ENCODE peak calls at places on chromosomes 3 and 15, in six cellular contexts. A is stomach, G is K562, L is spleen, F is GM23338, D is HepG2. U is an unnamed sample.
A peak's percentile ranks its signal among the peaks of the same experiment; 100 is the strongest.

GRCh38 chr15:32936283-32936918 is 218.6 kb downstream of the GREM1 start:
- DNase-seq in G (peak; percentile 13), A (no peak), D (peak; percentile 16), L (no peak), F (peak; percentile 65), U (no peak)

GRCh38 chr15:71191296-71191695 is 76.0 kb downstream of the THSD4 start:
- DNase-seq in L (no peak), D (no peak), F (no peak), G (no peak), A (no peak), U (no peak)

GRCh38 chr3:76369170-76369569 is 583.8 kb upstream of the ZNF717 start:
- DNase-seq in G (no peak), F (peak; percentile 57), L (no peak), D (no peak), A (no peak), U (no peak)

GRCh38 chr3:117557469-117557868 is 847.9 kb downstream of the TUSC7 start:
- DNase-seq in A (no peak), G (no peak), L (no peak), D (no peak), F (no peak), U (no peak)

GRCh38 chr3:52798978-52799476 is 4.4 kb downstream of the ITIH3 start:
- DNase-seq in F (peak; percentile 82), A (peak; percentile 30), D (peak; percentile 41), L (no peak), G (peak; percentile 64), U (no peak)

GRCh38 chr15:100818927-100819326 is 60.7 kb upstream of the ALDH1A3 start:
- DNase-seq in D (no peak), L (no peak), F (no peak), G (no peak), A (no peak), U (no peak)

GRCh38 chr15:72358532-72359180 is 17.2 kb downstream of the HEXA start:
- DNase-seq in L (peak; percentile 79), D (peak; percentile 83), F (no peak), A (peak; percentile 37), G (peak; percentile 20), U (peak; percentile 88)

GRCh38 chr15:45522931-45523331 is 376 bp upstream of the SLC30A4 start:
- DNase-seq in A (no peak), G (no peak), F (peak; percentile 65), L (no peak), D (no peak), U (peak; percentile 78)

GRCh38 chr15:41564286-41564959 is 5.4 kb downstream of the TYRO3 start:
- DNase-seq in A (no peak), L (peak; percentile 76), G (peak; percentile 78), F (peak; percentile 87), D (peak; percentile 78), U (no peak)

GRCh38 chr3:153783106-153783505 is 338.1 kb upstream of the ARHGEF26 start:
- DNase-seq in G (no peak), F (peak; percentile 23), D (no peak), A (no peak), L (no peak), U (no peak)

GRCh38 chr3:154428369-154429206 is 1.4 kb downstream of the GPR149 start:
- DNase-seq in A (no peak), L (no peak), D (no peak), G (no peak), F (peak; percentile 72), U (no peak)

DNA sequence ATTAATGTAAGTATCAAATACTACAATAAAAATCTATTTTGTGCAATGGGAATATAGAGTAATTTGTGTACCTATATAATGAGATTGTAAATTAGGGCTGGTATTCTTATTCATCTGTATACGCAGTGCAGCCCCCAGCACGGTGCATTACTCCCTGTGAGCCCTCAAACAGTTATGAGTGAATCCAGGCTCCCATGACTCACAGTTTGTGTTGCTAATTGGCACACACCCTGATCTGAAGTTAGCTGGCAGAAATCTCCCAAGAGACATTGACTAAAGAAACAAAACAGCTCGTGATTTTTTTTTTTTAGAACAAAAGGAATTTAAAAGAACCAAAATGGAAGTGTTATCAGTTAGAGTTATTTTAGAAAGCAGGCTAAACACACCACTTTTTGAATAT is 15.7 kb downstream of the GK5 start:
- DNase-seq in D (no peak), A (no peak), G (no peak), L (no peak), F (no peak), U (no peak)
- TF ChIP-seq POLR2AphosphoS5 in D (no peak), A (peak; percentile 34), G (no peak), L (no peak), F (no peak), U (no peak)

DNA sequence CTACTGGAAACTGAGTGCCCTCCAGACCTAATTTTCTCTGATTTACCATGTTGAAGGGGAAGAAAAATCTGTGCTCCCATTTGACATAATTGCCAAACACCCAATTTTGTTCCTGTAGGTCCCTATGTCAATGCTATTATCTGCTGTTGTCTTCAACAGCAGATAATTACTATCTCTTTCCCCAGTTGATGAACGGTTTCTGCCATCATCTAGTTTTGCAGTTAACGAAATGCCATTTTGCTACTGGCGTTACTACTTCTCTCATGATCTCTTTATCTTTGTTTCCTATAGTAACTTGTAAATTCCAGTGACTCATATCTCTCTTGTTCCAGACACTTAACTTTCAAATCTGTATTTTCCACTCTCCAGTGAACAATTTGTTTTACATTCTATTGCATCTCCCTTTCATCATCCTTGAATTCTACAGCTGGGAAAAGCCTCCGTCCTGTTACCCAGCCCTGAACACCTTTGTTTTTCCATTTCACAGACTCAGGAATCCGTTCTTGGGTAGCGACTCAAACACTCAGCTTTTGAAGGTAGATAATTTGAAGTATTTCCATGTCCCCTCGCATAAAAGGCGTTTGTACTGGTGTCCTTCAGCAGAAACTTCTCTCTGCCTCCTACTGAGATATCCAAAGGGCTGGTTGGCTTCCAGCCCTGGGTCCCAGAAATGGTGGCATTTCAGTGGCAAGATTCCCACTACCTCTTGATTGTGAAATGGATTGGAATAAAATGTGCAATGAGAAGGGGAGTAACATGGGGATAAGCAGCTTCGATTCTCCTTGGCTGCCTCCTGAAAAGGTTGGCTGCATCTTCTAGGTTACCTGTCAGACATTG is 111.7 kb downstream of the FOXB1 start:
- DNase-seq in L (no peak), D (no peak), A (no peak), G (no peak), F (no peak), U (no peak)
- H3K27me3 ChIP-seq in L (peaks cover 6% of the 10 kb centered on the region), D (no peaks in the 10 kb centered on the region), A (no peaks in the 10 kb centered on the region), G (no peaks in the 10 kb centered on the region), F (peaks cover 22% of the 10 kb centered on the region), U (peaks cover 42% of the 10 kb centered on the region)

GRCh38 chr3:69086133-69086722 is 1.5 kb downstream of the ARL6IP5 start:
- DNase-seq in L (peak; percentile 86), G (peak; percentile 15), A (peak; percentile 92), F (no peak), D (peak; percentile 41), U (peak; percentile 96)
- TF ChIP-seq POLR2AphosphoS5 in L (peak; percentile 32), G (no peak), A (peak; percentile 64), F (no peak), D (no peak), U (no peak)

GRCh38 chr3:71816757-71817156 is 31.8 kb upstream of the PROK2 start:
- DNase-seq in F (peak; percentile 26), A (no peak), G (no peak), L (no peak), D (no peak), U (no peak)
- H3K27me3 ChIP-seq in F (no peaks in the 10 kb centered on the region), A (no peaks in the 10 kb centered on the region), G (peaks cover 4% of the 10 kb centered on the region), L (no peaks in the 10 kb centered on the region), D (peaks cover 8% of the 10 kb centered on the region), U (no peaks in the 10 kb centered on the region)

GRCh38 chr3:46488735-46489361 is 8.9 kb upstream of the RTP3 start:
- DNase-seq in D (peak; percentile 76), G (peak; percentile 96), A (peak; percentile 97), F (peak; percentile 99), L (peak; percentile 98), U (peak; percentile 90)
- TF ChIP-seq POLR2AphosphoS5 in D (no peak), G (no peak), A (peak; percentile 41), F (peak; percentile 45), L (peak; percentile 83), U (peak; percentile 26)

U was measured in suprapubic skin.